ENCODE peak calls at places on chromosomes 3 and 15, in four cellular contexts. O is AG04449, F is choroid plexus epithelial cell, E is heart left ventricle. H is an unnamed sample.

GRCh38 chr3:99960941-99961340 is 143.3 kb downstream of the CMSS1 start:
- DNase-seq in O (no peak), E (no peak), F (no peak), H (no peak)

GRCh38 chr3:50604628-50605588 is 6.7 kb downstream of the CISH start:
- DNase-seq in O (no peak), F (no peak), E (peak), H (no peak)

GRCh38 chr15:69035205-69035917 is 20.9 kb downstream of the NOX5 start:
- DNase-seq in F (no peak), E (no peak), O (no peak), H (no peak)

GRCh38 chr3:159616234-159616825 is 372.3 kb upstream of the IL12A start:
- DNase-seq in E (peak), O (no peak), F (peak), H (no peak)

GRCh38 chr15:25188051-25188450 is 233.3 kb downstream of the SNRPN start:
- DNase-seq in F (no peak), O (no peak), E (no peak), H (no peak)

GRCh38 chr15:79418693-79419279 is 13.3 kb upstream of the MINAR1 start:
- DNase-seq in F (peak), E (no peak), O (no peak), H (no peak)

GRCh38 chr15:85649372-85649771 is 145.4 kb downstream of the KLHL25 start:
- DNase-seq in E (no peak), O (no peak), F (peak), H (no peak)

GRCh38 chr15:82056900-82057825 is 11.3 kb upstream of the MEX3B start:
- DNase-seq in O (no peak), F (no peak), E (no peak), H (no peak)

GRCh38 chr3:24628523-24629258 is 134.0 kb upstream of the THRB start:
- DNase-seq in F (peak), E (no peak), O (no peak), H (no peak)

GRCh38 chr3:48634661-48635221 is 520 bp downstream of the SLC26A6 start:
- DNase-seq in F (peak), O (no peak), E (peak), H (peak)

GRCh38 chr3:189941679-189942078 is 179.0 kb downstream of the P3H2 start:
- DNase-seq in E (no peak), F (peak), O (no peak), H (no peak)

DNA sequence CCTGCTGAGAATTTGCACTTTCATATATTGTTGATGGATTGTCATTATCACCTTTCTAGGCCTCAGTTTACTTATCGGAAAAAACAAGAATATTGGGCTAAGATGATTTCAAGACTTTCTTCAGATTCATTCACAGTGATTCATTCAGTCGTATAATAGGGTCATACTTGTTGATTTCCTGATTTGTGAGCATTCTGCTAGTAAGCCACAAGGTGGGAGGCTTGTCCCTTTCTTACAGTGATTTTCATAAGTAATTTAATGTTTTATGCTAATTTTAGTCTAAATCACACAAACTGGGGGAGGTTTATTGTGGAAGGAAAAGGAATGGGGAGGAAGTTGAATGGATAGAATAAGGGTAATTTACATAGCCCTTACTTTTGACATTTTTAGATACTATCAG is 126.8 kb upstream of the GOLGA6L4 start:
- DNase-seq in E (no peak), F (peak), O (no peak), H (no peak)
- TF ChIP-seq CTCF in E (no peak), F (peak), O (no peak), H (no peak)

DNA sequence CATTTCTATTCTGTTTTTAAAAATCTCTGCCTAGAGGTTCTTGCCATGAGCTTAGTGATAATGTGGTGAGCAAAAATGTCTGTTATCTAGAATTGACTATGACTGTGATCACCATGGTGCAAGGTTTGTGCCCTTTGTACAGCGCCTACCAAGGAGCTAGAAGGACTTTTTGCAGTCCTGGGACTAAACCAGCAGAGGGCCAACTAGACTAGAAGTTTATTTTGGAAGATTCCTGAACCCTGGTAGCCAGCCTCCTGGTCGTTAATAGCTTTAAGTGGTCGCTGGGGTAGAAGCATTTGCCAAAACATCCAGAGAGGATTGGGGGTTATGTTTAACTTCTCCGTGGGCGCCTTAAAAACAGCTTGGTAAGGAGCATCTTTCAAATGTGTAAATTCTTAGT is 7.8 kb downstream of the SCG5 start:
- DNase-seq in F (peak), O (no peak), E (no peak), H (no peak)
- TF ChIP-seq CTCF in F (peak), O (peak), E (no peak), H (peak)

DNA sequence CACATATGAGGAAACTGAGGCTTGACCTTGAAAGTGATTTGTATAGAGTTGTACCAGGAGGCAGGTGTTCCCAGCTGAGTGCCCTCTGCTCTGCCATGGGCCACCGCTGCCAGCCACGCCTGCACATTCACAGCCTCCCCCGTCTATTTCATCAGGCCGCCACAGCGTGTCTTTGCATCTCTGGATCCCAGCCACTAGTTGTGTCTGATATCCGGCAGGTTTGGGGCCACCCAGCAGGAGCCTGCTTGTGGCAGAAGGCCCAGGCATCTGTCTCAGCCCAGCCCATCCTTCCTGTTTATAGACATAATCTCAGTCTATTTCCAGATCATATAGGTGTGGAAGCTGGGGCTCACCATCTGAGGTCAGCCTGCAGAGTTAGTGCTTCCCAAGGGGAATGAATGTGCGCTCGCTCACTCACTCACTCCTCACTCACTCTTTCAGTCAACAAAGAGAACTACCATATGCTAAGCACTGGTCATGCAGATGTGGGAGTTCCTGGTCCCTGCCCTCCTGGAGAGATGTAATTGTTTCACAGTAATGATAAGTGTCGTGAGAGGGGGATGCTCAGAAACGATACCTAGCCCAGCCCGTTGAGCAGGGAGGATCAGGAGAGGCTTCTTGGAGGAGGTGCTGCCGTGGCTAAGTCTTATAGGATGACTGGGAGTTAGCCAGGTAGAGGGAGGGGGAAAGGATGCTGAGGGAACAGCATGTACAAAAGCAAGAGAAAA is 60.6 kb downstream of the FGD5 start:
- DNase-seq in O (no peak), F (peak), E (no peak), H (no peak)
- TF ChIP-seq CTCF in O (no peak), F (no peak), E (no peak), H (no peak)

GRCh38 chr3:45838466-45838865 is 3.5 kb downstream of the LZTFL1 start:
- DNase-seq in F (no peak), E (no peak), O (no peak), H (no peak)

GRCh38 chr3:45826908-45827307 is 15.0 kb downstream of the LZTFL1 start:
- DNase-seq in E (no peak), F (no peak), O (no peak), H (no peak)

GRCh38 chr3:45830121-45830520 is 11.8 kb downstream of the LZTFL1 start:
- DNase-seq in E (no peak), F (no peak), O (no peak), H (no peak)

GRCh38 chr3:45832691-45833090 is 9.2 kb downstream of the LZTFL1 start:
- DNase-seq in O (no peak), F (peak), E (no peak), H (no peak)
- TF ChIP-seq CTCF in O (peak), F (peak), E (peak), H (peak)

GRCh38 chr3:129608087-129608935 is 1.8 kb upstream of the PLXND1 start:
- DNase-seq in O (no peak), E (no peak), F (peak), H (no peak)
- TF ChIP-seq CTCF in O (peak), E (peak), F (peak), H (peak)

GRCh38 chr3:133712017-133712416 is 34.2 kb upstream of the TF start:
- DNase-seq in E (no peak), F (no peak), O (no peak), H (no peak)
- TF ChIP-seq CTCF in E (no peak), F (no peak), O (no peak), H (no peak)

GRCh38 chr3:180543877-180544276 is 58.1 kb upstream of the TTC14 start:
- DNase-seq in O (no peak), E (no peak), F (no peak), H (no peak)

GRCh38 chr3:180546863-180547262 is 55.1 kb upstream of the TTC14 start:
- DNase-seq in O (no peak), E (no peak), F (no peak), H (no peak)

DNA sequence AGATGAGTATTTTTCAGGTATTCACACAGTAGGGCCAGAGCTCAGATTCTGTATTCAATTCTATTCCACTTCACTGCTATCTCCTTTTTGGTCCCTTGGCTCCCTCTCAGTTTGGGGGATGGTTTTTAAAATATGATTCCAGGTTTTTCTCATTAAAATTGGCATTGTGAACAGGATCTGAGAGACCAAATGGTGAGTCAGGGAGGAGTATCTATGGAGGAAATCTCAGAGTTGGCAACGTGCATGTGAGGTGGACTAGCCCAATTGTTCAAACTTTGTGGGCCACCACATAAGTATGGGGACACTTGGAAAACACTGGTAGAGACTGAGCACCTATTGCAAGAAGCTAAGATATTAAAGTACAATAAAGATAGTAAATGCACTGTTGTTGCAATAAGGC is 53.9 kb upstream of the TTC14 start:
- DNase-seq in F (no peak), E (no peak), O (no peak), H (no peak)
- TF ChIP-seq CTCF in F (no peak), E (no peak), O (no peak), H (no peak)

H was measured in AG09319.